ENCODE peak calls at places on chromosomes 4 and X, in five cellular contexts. L is A549, A is endothelial cell of umbilical vein, G is K562, D is HepG2. X is an unnamed sample.
A peak's percentile ranks its signal among the peaks of the same experiment; 100 is the strongest.

GRCh38 chr4:87499415-87500106 is 29.6 kb downstream of the SPARCL1 start:
- DNase-seq in L (no peak), A (no peak), D (no peak), G (no peak), X (no peak)

GRCh38 chr4:88018471-88018870 is 11.0 kb downstream of the PKD2 start:
- DNase-seq in D (no peak), A (no peak), G (peak; percentile 5), L (no peak), X (peak; percentile 43)

GRCh38 chrX:138648570-138648969 is 62.9 kb downstream of the FGF13 start:
- DNase-seq in D (no peak), L (no peak), A (no peak), G (no peak), X (no peak)

GRCh38 chr4:87193958-87194675 is 26.3 kb downstream of the KLHL8 start:
- DNase-seq in D (no peak), L (no peak), A (no peak), G (no peak), X (no peak)

GRCh38 chrX:103344606-103345005 is 11.7 kb upstream of the TCEAL9 start:
- DNase-seq in D (no peak), A (peak; percentile 61), L (no peak), G (no peak), X (no peak)

GRCh38 chr4:11165052-11165451 is 263.6 kb downstream of the HS3ST1 start:
- DNase-seq in L (no peak), A (no peak), D (no peak), G (no peak), X (no peak)

GRCh38 chrX:13283968-13284914 is 35.6 kb downstream of the ATXN3L start:
- DNase-seq in A (peak; percentile 71), G (no peak), L (no peak), D (no peak), X (no peak)

GRCh38 chr4:152246659-152247058 is 289.2 kb downstream of the FBXW7 start:
- DNase-seq in G (no peak), A (no peak), D (no peak), L (no peak), X (no peak)

GRCh38 chr4:86978709-86979108 is 43.9 kb downstream of the AFF1 start:
- DNase-seq in D (no peak), L (no peak), A (no peak), G (no peak), X (no peak)

GRCh38 chr4:96887857-96888256 is 1048.0 kb downstream of the PDHA2 start:
- DNase-seq in D (no peak), L (no peak), A (no peak), G (no peak), X (no peak)

GRCh38 chr4:45131020-45131419 is 404.7 kb upstream of the GNPDA2 start:
- DNase-seq in L (no peak), D (no peak), G (no peak), A (no peak), X (no peak)

GRCh38 chrX:97310373-97310772 is 426.7 kb downstream of the RPA4 start:
- DNase-seq in L (no peak), A (no peak), D (no peak), G (peak; percentile 3), X (no peak)

GRCh38 chr4:136680271-136680670 is 852.0 kb downstream of the PCDH18 start:
- DNase-seq in A (no peak), L (no peak), D (no peak), G (no peak), X (no peak)

GRCh38 chr4:3074846-3075651 is 568 bp downstream of the HTT start:
- DNase-seq in G (peak; percentile 85), L (peak; percentile 37), A (peak; percentile 85), D (peak; percentile 65), X (peak; percentile 93)

GRCh38 chr4:130172156-130172555 is 1076.2 kb downstream of the C4orf33 start:
- DNase-seq in L (no peak), A (no peak), D (no peak), G (no peak), X (no peak)

GRCh38 chr4:152258391-152258790 is 277.5 kb downstream of the FBXW7 start:
- DNase-seq in G (no peak), D (no peak), L (no peak), A (no peak), X (peak; percentile 4)

GRCh38 chr4:56324011-56324610 is 63.2 kb downstream of the AASDH start:
- DNase-seq in A (no peak), L (no peak), D (no peak), G (no peak), X (no peak)

GRCh38 chr4:27016551-27016950 is 155.9 kb downstream of the STIM2 start:
- DNase-seq in L (no peak), G (no peak), A (no peak), D (no peak), X (no peak)

GRCh38 chr4:14902337-14902736 is 99.9 kb upstream of the CPEB2 start:
- DNase-seq in D (no peak), A (no peak), L (no peak), G (no peak), X (no peak)

GRCh38 chr4:14908635-14909034 is 93.6 kb upstream of the CPEB2 start:
- DNase-seq in A (no peak), L (no peak), G (no peak), D (no peak), X (no peak)

GRCh38 chr4:14910411-14910810 is 91.9 kb upstream of the CPEB2 start:
- DNase-seq in L (no peak), G (no peak), A (no peak), D (no peak), X (no peak)

GRCh38 chr4:14912426-14912825 is 89.9 kb upstream of the CPEB2 start:
- DNase-seq in L (no peak), G (no peak), D (no peak), A (no peak), X (no peak)

DNA sequence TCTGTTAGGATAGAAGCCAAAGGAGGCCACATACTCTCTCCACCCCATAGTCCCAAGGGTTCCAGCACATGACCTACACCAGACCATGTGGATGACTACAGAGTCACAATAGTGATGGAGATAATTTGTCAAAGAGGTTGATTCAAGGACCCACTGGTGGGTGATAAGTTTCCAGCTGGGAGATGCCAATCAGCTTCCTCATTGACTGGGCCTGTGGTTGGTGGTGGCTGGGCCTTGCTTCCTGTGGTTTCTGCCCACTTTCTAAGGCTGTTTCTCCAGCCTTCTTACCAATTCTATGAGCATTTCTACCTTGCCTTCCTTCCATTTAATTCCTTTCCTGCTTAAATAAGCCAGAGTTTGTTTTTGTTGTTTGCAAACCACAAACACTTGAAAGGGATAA is 95.5 kb upstream of the CPEB2 start:
- DNase-seq in L (no peak), A (no peak), G (no peak), D (no peak), X (peak; percentile 77)
- TF ChIP-seq MYC in L (no peak), A (no peak), G (no peak), D (no peak), X (no peak)

GRCh38 chr4:33390977-33391376 is 2670.8 kb downstream of the PCDH7 start:
- DNase-seq in D (no peak), G (no peak), A (no peak), L (no peak), X (no peak)

GRCh38 chr4:33381806-33382205 is 2661.6 kb downstream of the PCDH7 start:
- DNase-seq in D (no peak), A (no peak), G (no peak), L (no peak), X (no peak)

DNA sequence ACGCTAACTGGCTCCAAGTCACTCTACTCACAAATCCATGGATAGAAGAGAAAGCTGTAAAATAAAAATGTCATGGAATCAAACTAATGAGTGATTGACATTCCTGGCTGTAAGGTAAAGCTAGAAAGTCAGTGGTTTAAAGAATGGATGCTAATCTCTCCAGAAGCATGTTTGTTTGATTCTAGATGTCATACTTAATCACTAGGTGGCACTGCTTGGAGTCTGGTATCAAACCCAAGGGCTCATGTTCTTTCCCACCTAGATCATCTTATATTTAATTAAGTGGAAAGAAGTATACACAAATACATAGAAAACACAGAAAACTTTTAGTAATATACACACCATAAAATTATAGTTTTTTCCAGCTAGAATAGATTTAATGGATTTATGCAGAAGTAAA is 2666.6 kb downstream of the PCDH7 start:
- DNase-seq in L (no peak), A (no peak), G (no peak), D (no peak), X (peak; percentile 18)
- TF ChIP-seq CTCF in L (no peak), A (no peak), G (no peak), D (no peak), X (no peak)

GRCh38 chr4:5749568-5749967 is 38.6 kb downstream of the EVC start:
- DNase-seq in L (no peak), G (no peak), A (no peak), D (no peak), X (no peak)

GRCh38 chr4:5752803-5753184 is 41.8 kb downstream of the EVC start:
- DNase-seq in D (no peak), A (no peak), L (no peak), G (no peak), X (no peak)

GRCh38 chr4:5750052-5750950 is 39.3 kb downstream of the EVC start:
- DNase-seq in A (peak; percentile 30), D (no peak), G (peak; percentile 11), L (no peak), X (no peak)

GRCh38 chr4:5751918-5752802 is 41.2 kb downstream of the EVC start:
- DNase-seq in L (no peak), D (no peak), G (no peak), A (peak; percentile 59), X (no peak)

DNA sequence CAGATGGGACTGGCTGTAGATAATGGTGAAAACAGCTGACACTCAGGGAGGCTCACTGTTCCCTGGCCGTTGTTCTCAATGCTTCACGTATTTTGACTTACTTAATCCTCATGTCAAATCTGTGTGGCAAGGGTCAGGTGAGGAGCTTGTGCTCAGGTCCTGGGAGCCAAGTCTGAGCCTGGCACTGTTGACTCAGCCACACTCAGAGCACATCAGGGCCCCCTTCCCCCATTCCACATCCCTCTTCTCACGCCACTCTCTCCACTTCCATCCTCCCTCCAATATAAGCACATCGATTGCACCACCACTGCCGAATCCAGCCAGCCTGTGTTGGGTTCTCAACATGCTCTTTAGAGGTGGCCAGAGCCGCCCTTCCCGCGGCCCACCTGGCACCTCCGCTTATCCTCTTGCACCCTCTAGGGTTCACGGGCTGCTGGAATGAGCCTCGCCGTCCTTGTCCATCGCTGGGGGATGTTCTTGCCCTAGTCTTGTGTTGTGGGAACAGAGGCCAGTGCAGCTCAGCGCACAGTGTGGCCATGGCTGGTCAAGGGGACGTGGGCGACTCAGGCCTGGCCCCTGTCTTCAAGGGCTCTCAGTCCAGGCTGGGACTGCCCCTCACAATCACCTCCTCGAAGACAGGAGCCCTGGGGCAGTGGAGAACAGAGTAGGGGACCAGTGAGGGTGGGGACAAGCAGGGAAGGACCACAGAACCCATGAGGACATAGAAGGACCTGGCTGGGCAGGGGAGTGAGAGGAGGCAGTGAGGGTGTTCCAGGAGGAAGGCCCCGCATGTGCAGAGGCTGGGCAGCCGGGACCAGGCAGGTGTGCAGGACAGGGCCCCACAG is 40.3 kb downstream of the EVC start:
- DNase-seq in G (no peak), D (no peak), A (no peak), L (no peak), X (no peak)
- TF ChIP-seq MYC in G (no peak), D (no peak), A (no peak), L (no peak), X (no peak)

GRCh38 chrX:39437670-39438441 is 636.6 kb downstream of the MID1IP1 start:
- DNase-seq in L (no peak), G (no peak), A (no peak), D (no peak), X (no peak)

GRCh38 chrX:39439910-39440733 is 638.9 kb downstream of the MID1IP1 start:
- DNase-seq in G (peak; percentile 45), A (no peak), D (no peak), L (no peak), X (no peak)

GRCh38 chrX:39440734-39441305 is 639.6 kb downstream of the MID1IP1 start:
- DNase-seq in D (no peak), G (peak; percentile 22), L (no peak), A (peak; percentile 9), X (no peak)

GRCh38 chrX:39442332-39442731 is 641.1 kb downstream of the MID1IP1 start:
- DNase-seq in L (no peak), G (no peak), D (no peak), A (no peak), X (no peak)

GRCh38 chrX:39438603-39439602 is 637.6 kb downstream of the MID1IP1 start:
- DNase-seq in D (no peak), G (no peak), L (no peak), A (no peak), X (peak; percentile 7)
- TF ChIP-seq CTCF in D (no peak), G (no peak), L (no peak), A (no peak), X (peak; percentile 8)